ENCODE peak calls at places on chromosome 22, in four cellular contexts. C is SIG-M5, L is caudate nucleus, J is amniotic epithelial cell. S is an unnamed sample.
A peak's percentile ranks its signal among the peaks of the same experiment; 100 is the strongest.

GRCh38 chr22:30301995-30302809 is 12.9 kb upstream of the CASTOR1 start:
- DNase-seq in J (peak; percentile 100), L (no peak), C (no peak), S (peak; percentile 83)

GRCh38 chr22:40635940-40636379 is 559 bp downstream of the MRTFA start:
- DNase-seq in L (no peak), J (no peak), C (no peak), S (no peak)

GRCh38 chr22:22894740-22895731 is 7.4 kb downstream of the IGLL5 start:
- DNase-seq in C (no peak), L (no peak), J (no peak), S (no peak)

GRCh38 chr22:39408807-39409206 is 9.2 kb downstream of the TAB1 start:
- DNase-seq in J (no peak), C (no peak), L (no peak), S (no peak)

GRCh38 chr22:38782402-38783094 is 11.4 kb downstream of the DNAL4 start:
- DNase-seq in C (no peak), L (peak; percentile 31), J (peak; percentile 92), S (peak; percentile 54)

GRCh38 chr22:46415816-46416536 is 80.5 kb downstream of the TRMU start:
- DNase-seq in L (no peak), C (no peak), J (no peak), S (no peak)

GRCh38 chr22:38041760-38042584 is 15.2 kb upstream of the PICK1 start:
- DNase-seq in C (no peak), L (no peak), J (no peak), S (peak; percentile 33)

GRCh38 chr22:50399751-50400331 is 56.7 kb downstream of the PPP6R2 start:
- DNase-seq in J (peak; percentile 21), C (peak; percentile 51), L (no peak), S (peak; percentile 49)

GRCh38 chr22:41699264-41700104 is at the start of gene MEI1:
- DNase-seq in C (no peak), L (peak; percentile 69), J (peak; percentile 62), S (no peak)

GRCh38 chr22:28907311-28908008 is 24.1 kb downstream of the ZNRF3 start:
- DNase-seq in C (no peak), J (no peak), L (no peak), S (no peak)

GRCh38 chr22:37496651-37497599 is 10.7 kb upstream of the MFNG start:
- DNase-seq in L (no peak), J (peak; percentile 97), C (no peak), S (no peak)

S was measured in KBM-7.